ENCODE peak calls at places on chromosomes 13 and 19, in ten cellular contexts. One of them, this sample, is unnamed.
A peak's percentile ranks its signal among the peaks of the same experiment; 100 is the strongest.

GRCh38 chr13:79593121-79593520 is 112.2 kb downstream of the NDFIP2 start:
- DNase-seq in NCI-H2029: no peak
- DNase-seq in activated naive CD4-positive, alpha-beta T cell treated with anti-CD3 and anti-CD28 coated beads for 36 hours: no peak
- DNase-seq in cardiac muscle cell: no peak
- DNase-seq in CD8-positive, alpha-beta memory T cell: no peak
- DNase-seq in RPMI7951: no peak
- DNase-seq in fibroblast of mammary gland: peak; percentile 40
- DNase-seq in stimulated activated CD4-positive, alpha-beta T cell treated with anti-CD3 and anti-CD28 coated beads, TNF-alpha, amount 100 ng/mL, for 24 hours: no peak
- DNase-seq in cardiac fibroblast: peak; percentile 38
- DNase-seq in NCI-H510A: no peak
- DNase-seq in this sample: no peak

GRCh38 chr13:114026128-114026880 is 52.4 kb upstream of the C13orf46 start:
- DNase-seq in NCI-H2029: no peak
- DNase-seq in activated naive CD4-positive, alpha-beta T cell treated with anti-CD3 and anti-CD28 coated beads for 36 hours: no peak
- DNase-seq in cardiac muscle cell: no peak
- DNase-seq in CD8-positive, alpha-beta memory T cell: no peak
- DNase-seq in RPMI7951: no peak
- DNase-seq in fibroblast of mammary gland: no peak
- DNase-seq in stimulated activated CD4-positive, alpha-beta T cell treated with anti-CD3 and anti-CD28 coated beads, TNF-alpha, amount 100 ng/mL, for 24 hours: no peak
- DNase-seq in cardiac fibroblast: no peak
- DNase-seq in NCI-H510A: no peak
- DNase-seq in this sample: no peak

GRCh38 chr13:34207334-34207733 is 389.4 kb downstream of the RFC3 start:
- DNase-seq in NCI-H2029: no peak
- DNase-seq in activated naive CD4-positive, alpha-beta T cell treated with anti-CD3 and anti-CD28 coated beads for 36 hours: no peak
- DNase-seq in cardiac muscle cell: peak; percentile 31
- DNase-seq in CD8-positive, alpha-beta memory T cell: no peak
- DNase-seq in RPMI7951: peak; percentile 86
- DNase-seq in fibroblast of mammary gland: peak; percentile 82
- DNase-seq in stimulated activated CD4-positive, alpha-beta T cell treated with anti-CD3 and anti-CD28 coated beads, TNF-alpha, amount 100 ng/mL, for 24 hours: no peak
- DNase-seq in cardiac fibroblast: peak; percentile 92
- DNase-seq in NCI-H510A: no peak
- DNase-seq in this sample: peak; percentile 79

GRCh38 chr19:13869324-13869723 is 7.6 kb upstream of the NANOS3 start:
- DNase-seq in NCI-H2029: no peak
- DNase-seq in activated naive CD4-positive, alpha-beta T cell treated with anti-CD3 and anti-CD28 coated beads for 36 hours: no peak
- DNase-seq in cardiac muscle cell: no peak
- DNase-seq in CD8-positive, alpha-beta memory T cell: no peak
- DNase-seq in RPMI7951: no peak
- DNase-seq in fibroblast of mammary gland: no peak
- DNase-seq in stimulated activated CD4-positive, alpha-beta T cell treated with anti-CD3 and anti-CD28 coated beads, TNF-alpha, amount 100 ng/mL, for 24 hours: no peak
- DNase-seq in cardiac fibroblast: no peak
- DNase-seq in NCI-H510A: no peak
- DNase-seq in this sample: no peak

GRCh38 chr19:15551183-15552004 is 43.1 kb downstream of the CYP4F22 start:
- DNase-seq in NCI-H2029: peak; percentile 48
- DNase-seq in activated naive CD4-positive, alpha-beta T cell treated with anti-CD3 and anti-CD28 coated beads for 36 hours: peak; percentile 67
- DNase-seq in cardiac muscle cell: no peak
- DNase-seq in CD8-positive, alpha-beta memory T cell: peak; percentile 72
- DNase-seq in RPMI7951: peak; percentile 16
- DNase-seq in fibroblast of mammary gland: peak; percentile 37
- DNase-seq in stimulated activated CD4-positive, alpha-beta T cell treated with anti-CD3 and anti-CD28 coated beads, TNF-alpha, amount 100 ng/mL, for 24 hours: peak; percentile 45
- DNase-seq in cardiac fibroblast: peak; percentile 12
- DNase-seq in NCI-H510A: no peak
- DNase-seq in this sample: peak; percentile 44

GRCh38 chr13:51815848-51816247 is 11.9 kb upstream of the DHRS12 start:
- DNase-seq in NCI-H2029: no peak
- DNase-seq in activated naive CD4-positive, alpha-beta T cell treated with anti-CD3 and anti-CD28 coated beads for 36 hours: no peak
- DNase-seq in cardiac muscle cell: no peak
- DNase-seq in CD8-positive, alpha-beta memory T cell: no peak
- DNase-seq in RPMI7951: no peak
- DNase-seq in fibroblast of mammary gland: no peak
- DNase-seq in stimulated activated CD4-positive, alpha-beta T cell treated with anti-CD3 and anti-CD28 coated beads, TNF-alpha, amount 100 ng/mL, for 24 hours: no peak
- DNase-seq in cardiac fibroblast: no peak
- DNase-seq in NCI-H510A: peak; percentile 62
- DNase-seq in this sample: no peak

GRCh38 chr19:51339687-51340656 is 2.0 kb downstream of the VSIG10L start:
- DNase-seq in NCI-H2029: peak; percentile 80
- DNase-seq in activated naive CD4-positive, alpha-beta T cell treated with anti-CD3 and anti-CD28 coated beads for 36 hours: peak; percentile 99
- DNase-seq in cardiac muscle cell: peak; percentile 98
- DNase-seq in CD8-positive, alpha-beta memory T cell: peak; percentile 73
- DNase-seq in RPMI7951: peak; percentile 96
- DNase-seq in fibroblast of mammary gland: peak; percentile 93
- DNase-seq in stimulated activated CD4-positive, alpha-beta T cell treated with anti-CD3 and anti-CD28 coated beads, TNF-alpha, amount 100 ng/mL, for 24 hours: peak; percentile 86
- DNase-seq in cardiac fibroblast: peak; percentile 99
- DNase-seq in NCI-H510A: no peak
- DNase-seq in this sample: peak; percentile 95

GRCh38 chr19:53978975-53979801 is 12.2 kb upstream of the CACNG6 start:
- DNase-seq in NCI-H2029: no peak
- DNase-seq in activated naive CD4-positive, alpha-beta T cell treated with anti-CD3 and anti-CD28 coated beads for 36 hours: no peak
- DNase-seq in cardiac muscle cell: no peak
- DNase-seq in CD8-positive, alpha-beta memory T cell: no peak
- DNase-seq in RPMI7951: no peak
- DNase-seq in fibroblast of mammary gland: no peak
- DNase-seq in stimulated activated CD4-positive, alpha-beta T cell treated with anti-CD3 and anti-CD28 coated beads, TNF-alpha, amount 100 ng/mL, for 24 hours: no peak
- DNase-seq in cardiac fibroblast: no peak
- DNase-seq in NCI-H510A: no peak
- DNase-seq in this sample: no peak

GRCh38 chr13:48094404-48094780 is 512 bp downstream of the MED4 start:
- DNase-seq in NCI-H2029: no peak
- DNase-seq in activated naive CD4-positive, alpha-beta T cell treated with anti-CD3 and anti-CD28 coated beads for 36 hours: peak; percentile 12
- DNase-seq in cardiac muscle cell: peak; percentile 59
- DNase-seq in CD8-positive, alpha-beta memory T cell: no peak
- DNase-seq in RPMI7951: peak; percentile 3
- DNase-seq in fibroblast of mammary gland: no peak
- DNase-seq in stimulated activated CD4-positive, alpha-beta T cell treated with anti-CD3 and anti-CD28 coated beads, TNF-alpha, amount 100 ng/mL, for 24 hours: no peak
- DNase-seq in cardiac fibroblast: no peak
- DNase-seq in NCI-H510A: no peak
- DNase-seq in this sample: peak; percentile 28

GRCh38 chr13:39874331-39875055 is 219.0 kb downstream of the COG6 start:
- DNase-seq in NCI-H2029: no peak
- DNase-seq in activated naive CD4-positive, alpha-beta T cell treated with anti-CD3 and anti-CD28 coated beads for 36 hours: no peak
- DNase-seq in cardiac muscle cell: no peak
- DNase-seq in CD8-positive, alpha-beta memory T cell: no peak
- DNase-seq in RPMI7951: no peak
- DNase-seq in fibroblast of mammary gland: peak; percentile 28
- DNase-seq in stimulated activated CD4-positive, alpha-beta T cell treated with anti-CD3 and anti-CD28 coated beads, TNF-alpha, amount 100 ng/mL, for 24 hours: no peak
- DNase-seq in cardiac fibroblast: peak; percentile 61
- DNase-seq in NCI-H510A: no peak
- DNase-seq in this sample: no peak

GRCh38 chr13:98279473-98280175 is 102.6 kb upstream of the RNF113B start:
- DNase-seq in NCI-H2029: peak; percentile 50
- DNase-seq in activated naive CD4-positive, alpha-beta T cell treated with anti-CD3 and anti-CD28 coated beads for 36 hours: peak; percentile 9
- DNase-seq in cardiac muscle cell: no peak
- DNase-seq in CD8-positive, alpha-beta memory T cell: no peak
- DNase-seq in RPMI7951: no peak
- DNase-seq in fibroblast of mammary gland: no peak
- DNase-seq in stimulated activated CD4-positive, alpha-beta T cell treated with anti-CD3 and anti-CD28 coated beads, TNF-alpha, amount 100 ng/mL, for 24 hours: no peak
- DNase-seq in cardiac fibroblast: no peak
- DNase-seq in NCI-H510A: peak; percentile 84
- DNase-seq in this sample: no peak

GRCh38 chr13:66069570-66069969 is 1160.6 kb downstream of the PCDH9 start:
- DNase-seq in NCI-H2029: no peak
- DNase-seq in activated naive CD4-positive, alpha-beta T cell treated with anti-CD3 and anti-CD28 coated beads for 36 hours: no peak
- DNase-seq in cardiac muscle cell: peak; percentile 2
- DNase-seq in CD8-positive, alpha-beta memory T cell: no peak
- DNase-seq in RPMI7951: no peak
- DNase-seq in fibroblast of mammary gland: peak; percentile 61
- DNase-seq in stimulated activated CD4-positive, alpha-beta T cell treated with anti-CD3 and anti-CD28 coated beads, TNF-alpha, amount 100 ng/mL, for 24 hours: no peak
- DNase-seq in cardiac fibroblast: no peak
- DNase-seq in NCI-H510A: no peak
- DNase-seq in this sample: peak; percentile 8

GRCh38 chr13:49701481-49701880 is 10.2 kb upstream of the EBPL start:
- DNase-seq in NCI-H2029: no peak
- DNase-seq in activated naive CD4-positive, alpha-beta T cell treated with anti-CD3 and anti-CD28 coated beads for 36 hours: no peak
- DNase-seq in cardiac muscle cell: no peak
- DNase-seq in CD8-positive, alpha-beta memory T cell: no peak
- DNase-seq in RPMI7951: no peak
- DNase-seq in fibroblast of mammary gland: no peak
- DNase-seq in stimulated activated CD4-positive, alpha-beta T cell treated with anti-CD3 and anti-CD28 coated beads, TNF-alpha, amount 100 ng/mL, for 24 hours: no peak
- DNase-seq in cardiac fibroblast: no peak
- DNase-seq in NCI-H510A: no peak
- DNase-seq in this sample: no peak

GRCh38 chr13:101455863-101456262 is 3.4 kb downstream of the ITGBL1 start:
- DNase-seq in NCI-H2029: no peak
- DNase-seq in activated naive CD4-positive, alpha-beta T cell treated with anti-CD3 and anti-CD28 coated beads for 36 hours: no peak
- DNase-seq in cardiac muscle cell: no peak
- DNase-seq in CD8-positive, alpha-beta memory T cell: no peak
- DNase-seq in RPMI7951: peak; percentile 90
- DNase-seq in fibroblast of mammary gland: peak; percentile 93
- DNase-seq in stimulated activated CD4-positive, alpha-beta T cell treated with anti-CD3 and anti-CD28 coated beads, TNF-alpha, amount 100 ng/mL, for 24 hours: no peak
- DNase-seq in cardiac fibroblast: peak; percentile 84
- DNase-seq in NCI-H510A: no peak
- DNase-seq in this sample: peak; percentile 97

GRCh38 chr19:40754611-40755247 is 3.7 kb downstream of the SNRPA start:
- DNase-seq in NCI-H2029: no peak
- DNase-seq in activated naive CD4-positive, alpha-beta T cell treated with anti-CD3 and anti-CD28 coated beads for 36 hours: peak; percentile 89
- DNase-seq in cardiac muscle cell: no peak
- DNase-seq in CD8-positive, alpha-beta memory T cell: no peak
- DNase-seq in RPMI7951: peak; percentile 63
- DNase-seq in fibroblast of mammary gland: peak; percentile 36
- DNase-seq in stimulated activated CD4-positive, alpha-beta T cell treated with anti-CD3 and anti-CD28 coated beads, TNF-alpha, amount 100 ng/mL, for 24 hours: peak; percentile 42
- DNase-seq in cardiac fibroblast: no peak
- DNase-seq in NCI-H510A: no peak
- DNase-seq in this sample: peak; percentile 28

GRCh38 chr19:18414504-18415176 is 4.6 kb upstream of the SSBP4 start:
- DNase-seq in NCI-H2029: no peak
- DNase-seq in activated naive CD4-positive, alpha-beta T cell treated with anti-CD3 and anti-CD28 coated beads for 36 hours: no peak
- DNase-seq in cardiac muscle cell: peak; percentile 64
- DNase-seq in CD8-positive, alpha-beta memory T cell: no peak
- DNase-seq in RPMI7951: peak; percentile 38
- DNase-seq in fibroblast of mammary gland: no peak
- DNase-seq in stimulated activated CD4-positive, alpha-beta T cell treated with anti-CD3 and anti-CD28 coated beads, TNF-alpha, amount 100 ng/mL, for 24 hours: no peak
- DNase-seq in cardiac fibroblast: no peak
- DNase-seq in NCI-H510A: no peak
- DNase-seq in this sample: peak; percentile 45

This sample was measured in ELR.